ENCODE peak calls at places on chromosome 13, in eight cellular contexts. Q is thoracic aorta; H is colonic mucosa; Z is psoas muscle; E is IMR-90; A is mucosa of descending colon; N is CD4-positive, CD25-positive, alpha-beta regulatory T cell; S is A549. J is an unnamed sample. For H3K9me3, the result is how much of the 10 kb centered on the place peaks cover.

GRCh38 chr13:43787518-43787891 is 733 bp upstream of the ENOX1 start:
- DNase-seq in Q (no peak), H (no peak), Z (no peak), E (no peak), A (no peak), N (no peak), S (no peak), J (no peak)

GRCh38 chr13:24280722-24281121 is 28.7 kb upstream of the C1QTNF9 start:
- DNase-seq in Q (no peak), H (no peak), Z (no peak), E (peak), A (no peak), N (no peak), S (no peak), J (no peak)

GRCh38 chr13:46947425-46948191 is 50.8 kb upstream of the HTR2A start:
- DNase-seq in Q (no peak), H (no peak), Z (no peak), E (no peak), A (no peak), N (no peak), S (no peak), J (no peak)

GRCh38 chr13:42477588-42478190 is 96.3 kb upstream of the TNFSF11 start:
- DNase-seq in Q (no peak), H (no peak), Z (no peak), E (no peak), A (no peak), N (no peak), S (no peak), J (no peak)

GRCh38 chr13:32669030-32669646 is 82.9 kb downstream of the PDS5B start:
- DNase-seq in Q (no peak), H (no peak), Z (no peak), E (peak), A (peak), N (peak), S (peak), J (no peak)

GRCh38 chr13:52162279-52163101 is 3.1 kb upstream of the NEK3 start:
- DNase-seq in Q (no peak), H (no peak), Z (no peak), E (peak), A (no peak), N (no peak), S (no peak), J (no peak)

GRCh38 chr13:79491715-79492114 is 10.8 kb downstream of the NDFIP2 start:
- DNase-seq in Q (no peak), H (no peak), Z (no peak), E (peak), A (no peak), N (no peak), S (no peak), J (no peak)

GRCh38 chr13:86946734-86947133 is 724.4 kb upstream of the SLITRK5 start:
- DNase-seq in Q (no peak), H (no peak), Z (no peak), E (no peak), A (no peak), N (no peak), S (no peak), J (no peak)

GRCh38 chr13:41017744-41018582 is 1.2 kb downstream of the ELF1 start:
- DNase-seq in Q (no peak), H (no peak), Z (no peak), E (peak), A (no peak), N (peak), S (no peak), J (no peak)

GRCh38 chr13:30308548-30308947 is 1.2 kb upstream of the KATNAL1 start:
- DNase-seq in Q (no peak), H (no peak), Z (no peak), E (peak), A (no peak), N (no peak), S (no peak), J (no peak)

GRCh38 chr13:23618341-23618740 is 48.1 kb downstream of the TNFRSF19 start:
- DNase-seq in Q (no peak), H (no peak), Z (no peak), E (peak), A (no peak), N (no peak), S (peak), J (no peak)

GRCh38 chr13:110780410-110780809 is 66.9 kb downstream of the ING1 start:
- DNase-seq in Q (no peak), H (no peak), Z (no peak), E (no peak), A (no peak), N (no peak), S (no peak), J (no peak)

GRCh38 chr13:101942535-101943157 is 459.2 kb downstream of the FGF14 start:
- DNase-seq in Q (no peak), H (no peak), Z (no peak), E (no peak), A (no peak), N (no peak), S (no peak), J (no peak)

GRCh38 chr13:75016225-75016624 is 465.7 kb downstream of the TBC1D4 start:
- DNase-seq in Q (no peak), H (no peak), Z (no peak), E (no peak), A (no peak), N (no peak), S (no peak), J (no peak)

GRCh38 chr13:19864018-19864338 is 529 bp upstream of the ZMYM5 start:
- DNase-seq in Q (no peak), H (peak), Z (peak), E (no peak), A (no peak), N (no peak), S (no peak), J (peak)

GRCh38 chr13:35164324-35164932 is 222.4 kb downstream of the NBEA start:
- DNase-seq in Q (no peak), H (no peak), Z (no peak), E (peak), A (no peak), N (peak), S (peak), J (no peak)

GRCh38 chr13:37656247-37656940 is 57.8 kb upstream of the POSTN start:
- DNase-seq in Q (no peak), H (no peak), Z (no peak), E (peak), A (no peak), N (no peak), S (peak), J (no peak)

GRCh38 chr13:32023096-32023495 is 8.5 kb upstream of the FRY start:
- DNase-seq in Q (no peak), H (no peak), Z (no peak), E (no peak), A (no peak), N (no peak), S (no peak), J (no peak)

GRCh38 chr13:95833126-95833525 is 156.2 kb downstream of the DNAJC3 start:
- DNase-seq in Q (no peak), H (no peak), Z (no peak), E (no peak), A (no peak), N (no peak), S (no peak), J (no peak)

GRCh38 chr13:110617326-110618072 is 2.2 kb downstream of the NAXD start:
- DNase-seq in Q (no peak), H (peak), Z (no peak), E (peak), A (peak), N (no peak), S (no peak), J (no peak)

GRCh38 chr13:34654203-34654602 is 287.9 kb upstream of the NBEA start:
- DNase-seq in Q (no peak), H (no peak), Z (no peak), E (no peak), A (no peak), N (no peak), S (no peak), J (no peak)

GRCh38 chr13:80888421-80888820 is 547.5 kb upstream of the SPRY2 start:
- DNase-seq in Q (no peak), H (no peak), Z (no peak), E (no peak), A (no peak), N (no peak), S (no peak), J (no peak)

GRCh38 chr13:22336460-22336859 is 665.6 kb downstream of the FGF9 start:
- DNase-seq in Q (no peak), H (no peak), Z (no peak), E (no peak), A (no peak), N (no peak), S (no peak), J (no peak)

GRCh38 chr13:35818577-35819165 is 312.5 kb downstream of the DCLK1 start:
- DNase-seq in Q (no peak), H (no peak), Z (no peak), E (peak), A (peak), N (no peak), S (no peak), J (no peak)

GRCh38 chr13:112416647-112417046 is 40.5 kb downstream of the SPACA7 start:
- DNase-seq in Q (no peak), H (no peak), Z (no peak), E (no peak), A (no peak), N (no peak), S (no peak), J (no peak)

GRCh38 chr13:112417079-112417478 is 40.9 kb downstream of the SPACA7 start:
- DNase-seq in Q (no peak), H (no peak), Z (no peak), E (no peak), A (no peak), N (no peak), S (no peak), J (no peak)
- H3K9me3 ChIP-seq in Q (under half), H (under half), Z (under half), E (under half), A (under half), N (under half), S (under half), J (under half)

GRCh38 chr13:48667136-48667535 is 13.4 kb downstream of the CYSLTR2 start:
- DNase-seq in Q (no peak), H (no peak), Z (no peak), E (no peak), A (no peak), N (no peak), S (no peak), J (no peak)
- H3K9me3 ChIP-seq in Q (under half), H (under half), Z (under half), E (under half), A (under half), N (under half), S (under half), J (under half)

DNA sequence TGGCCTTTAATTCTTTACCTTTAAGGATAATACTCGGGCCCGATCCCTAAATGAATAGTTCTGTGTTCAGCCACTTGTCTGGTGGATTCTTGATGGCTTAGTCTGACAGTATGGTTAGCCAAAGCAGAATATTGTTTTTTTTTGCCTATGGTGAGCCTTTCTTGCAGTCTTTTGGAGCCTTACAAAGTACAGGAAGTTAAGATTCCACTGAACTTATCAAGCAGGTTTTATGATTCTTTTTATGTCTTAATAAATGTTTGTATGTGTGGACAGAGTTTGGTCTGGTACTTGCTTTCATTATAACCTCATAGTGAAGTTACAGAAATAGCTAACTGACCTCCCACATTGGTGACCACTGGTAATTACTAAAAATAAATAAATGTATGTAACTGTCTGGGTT is 17.1 kb downstream of the PCCA start:
- DNase-seq in Q (no peak), H (no peak), Z (no peak), E (peak), A (no peak), N (no peak), S (no peak), J (no peak)
- H3K9me3 ChIP-seq in Q (under half), H (under half), Z (under half), E (under half), A (under half), N (under half), S (under half), J (under half)

DNA sequence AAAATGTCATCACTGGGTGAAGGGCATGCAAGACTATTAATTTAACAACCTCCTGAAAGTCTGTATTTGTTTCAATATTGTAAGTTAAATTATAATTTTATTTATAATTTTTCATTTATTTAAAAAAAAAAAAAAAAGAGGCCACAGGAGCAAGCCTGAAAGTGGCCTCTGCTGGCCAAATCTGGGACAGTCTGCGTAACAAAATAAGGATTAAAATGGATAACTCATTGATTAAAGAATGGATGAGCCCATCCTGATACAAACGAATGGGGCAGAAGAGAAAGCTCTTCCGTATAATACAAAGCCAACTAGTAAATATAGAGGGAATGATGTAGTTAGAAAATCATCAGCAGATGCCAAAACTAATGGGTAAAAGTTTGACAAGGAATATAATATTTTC is 36.2 kb downstream of the SUCLA2 start:
- DNase-seq in Q (no peak), H (no peak), Z (no peak), E (no peak), A (no peak), N (no peak), S (no peak), J (no peak)
- H3K9me3 ChIP-seq in Q (under half), H (under half), Z (under half), E (under half), A (under half), N (under half), S (under half), J (under half)

J was measured in T-helper 17 cell.